ENCODE peak calls at places on chromosomes 1 and 21, in six cellular contexts. K is T-helper 1 cell, H is PC-3, S is choroid plexus epithelial cell, D is omental fat pad, Y is head of caudate nucleus. F is an unnamed sample.

GRCh38 chr1:178146456-178146855 is 52.6 kb downstream of the RASAL2 start:
- DNase-seq in H (no peak), S (no peak), D (no peak), K (no peak), Y (no peak), F (no peak)

GRCh38 chr1:14658642-14659041 is 60.2 kb downstream of the KAZN start:
- DNase-seq in K (no peak), D (no peak), H (peak), S (no peak), Y (no peak), F (no peak)

GRCh38 chr1:7334475-7335035 is 436.5 kb upstream of the VAMP3 start:
- DNase-seq in K (no peak), D (no peak), Y (no peak), H (no peak), S (peak), F (peak)

GRCh38 chr1:223864084-223864483 is 18.3 kb upstream of the TP53BP2 start:
- DNase-seq in S (no peak), D (no peak), Y (no peak), H (no peak), K (no peak), F (no peak)

GRCh38 chr21:26460621-26461020 is 112.5 kb downstream of the CYYR1 start:
- DNase-seq in H (no peak), D (no peak), Y (no peak), S (no peak), K (no peak), F (no peak)

GRCh38 chr1:112711672-112712071 is 3.5 kb downstream of the PPM1J start:
- DNase-seq in S (no peak), D (no peak), H (no peak), K (no peak), Y (no peak), F (no peak)

GRCh38 chr1:187551061-187551460 is 722.3 kb downstream of the PLA2G4A start:
- DNase-seq in Y (no peak), S (no peak), K (no peak), H (no peak), D (no peak), F (no peak)

GRCh38 chr1:30807318-30808066 is 49.9 kb upstream of the LAPTM5 start:
- DNase-seq in D (no peak), K (no peak), H (no peak), S (peak), Y (no peak), F (peak)

GRCh38 chr1:37234941-37235418 is 200.7 kb upstream of the GRIK3 start:
- DNase-seq in S (no peak), D (no peak), Y (peak), K (no peak), H (no peak), F (peak)

GRCh38 chr1:231106347-231106746 is 55.5 kb upstream of the TRIM67 start:
- DNase-seq in H (peak), D (no peak), K (no peak), S (peak), Y (no peak), F (no peak)

GRCh38 chr1:8398086-8398485 is 80.2 kb downstream of the SLC45A1 start:
- DNase-seq in H (no peak), S (no peak), K (no peak), D (no peak), Y (no peak), F (no peak)

GRCh38 chr1:35851175-35851869 is 31.7 kb upstream of the AGO1 start:
- DNase-seq in D (no peak), H (no peak), S (peak), K (no peak), Y (no peak), F (no peak)

GRCh38 chr1:28374297-28374696 is 4.8 kb downstream of the PHACTR4 start:
- DNase-seq in Y (no peak), S (peak), D (no peak), K (no peak), H (no peak), F (no peak)

GRCh38 chr1:116908821-116909510 is 750 bp upstream of the PTGFRN start:
- DNase-seq in Y (no peak), D (no peak), S (no peak), H (no peak), K (no peak), F (no peak)